ENCODE peak calls at places on chromosomes 7 and 10, in eight cellular contexts. One of them, this sample, is unnamed.

GRCh38 chr7:75888464-75889222 is 9.8 kb downstream of the RHBDD2 start:
- DNase-seq in activated CD4-positive, alpha-beta T cell treated with anti-CD3 and anti-CD28 coated beads for 48 hours: no peak
- DNase-seq in neural crest cell: no peak
- DNase-seq in fibroblast of the aortic adventitia: no peak
- DNase-seq in AG04450: no peak
- DNase-seq in GM12892: no peak
- DNase-seq in GM04504: no peak
- DNase-seq in T-helper 22 cell: no peak
- DNase-seq in this sample: no peak

GRCh38 chr10:94274142-94274787 is 88.5 kb downstream of the NOC3L start:
- DNase-seq in T-helper 22 cell: no peak
- DNase-seq in fibroblast of the aortic adventitia: peak
- DNase-seq in GM04504: peak
- DNase-seq in GM12892: no peak
- DNase-seq in activated CD4-positive, alpha-beta T cell treated with anti-CD3 and anti-CD28 coated beads for 48 hours: no peak
- DNase-seq in neural crest cell: no peak
- DNase-seq in AG04450: no peak
- DNase-seq in this sample: peak

GRCh38 chr7:141128931-141129330 is 55.1 kb downstream of the TMEM178B start:
- DNase-seq in neural crest cell: no peak
- DNase-seq in AG04450: no peak
- DNase-seq in GM12892: no peak
- DNase-seq in GM04504: no peak
- DNase-seq in fibroblast of the aortic adventitia: no peak
- DNase-seq in activated CD4-positive, alpha-beta T cell treated with anti-CD3 and anti-CD28 coated beads for 48 hours: no peak
- DNase-seq in T-helper 22 cell: no peak
- DNase-seq in this sample: no peak

GRCh38 chr7:151069841-151070572 is 10.6 kb downstream of the FASTK start:
- DNase-seq in fibroblast of the aortic adventitia: no peak
- DNase-seq in GM12892: no peak
- DNase-seq in activated CD4-positive, alpha-beta T cell treated with anti-CD3 and anti-CD28 coated beads for 48 hours: no peak
- DNase-seq in AG04450: no peak
- DNase-seq in GM04504: no peak
- DNase-seq in T-helper 22 cell: no peak
- DNase-seq in neural crest cell: no peak
- DNase-seq in this sample: no peak

GRCh38 chr10:44575601-44576380 is 190.9 kb upstream of the CXCL12 start:
- DNase-seq in GM04504: no peak
- DNase-seq in fibroblast of the aortic adventitia: no peak
- DNase-seq in T-helper 22 cell: no peak
- DNase-seq in GM12892: no peak
- DNase-seq in AG04450: no peak
- DNase-seq in activated CD4-positive, alpha-beta T cell treated with anti-CD3 and anti-CD28 coated beads for 48 hours: no peak
- DNase-seq in neural crest cell: no peak
- DNase-seq in this sample: peak

GRCh38 chr10:118969014-118969413 is 60.5 kb upstream of the NANOS1 start:
- DNase-seq in neural crest cell: no peak
- DNase-seq in AG04450: no peak
- DNase-seq in activated CD4-positive, alpha-beta T cell treated with anti-CD3 and anti-CD28 coated beads for 48 hours: no peak
- DNase-seq in T-helper 22 cell: no peak
- DNase-seq in fibroblast of the aortic adventitia: no peak
- DNase-seq in GM12892: no peak
- DNase-seq in GM04504: no peak
- DNase-seq in this sample: no peak

GRCh38 chr10:31134303-31134928 is 102.8 kb upstream of the ZNF438 start:
- DNase-seq in AG04450: no peak
- DNase-seq in fibroblast of the aortic adventitia: peak
- DNase-seq in activated CD4-positive, alpha-beta T cell treated with anti-CD3 and anti-CD28 coated beads for 48 hours: peak
- DNase-seq in T-helper 22 cell: no peak
- DNase-seq in GM12892: no peak
- DNase-seq in neural crest cell: no peak
- DNase-seq in GM04504: no peak
- DNase-seq in this sample: no peak

GRCh38 chr7:139598642-139599041 is 75.2 kb downstream of the CLEC2L start:
- DNase-seq in AG04450: no peak
- DNase-seq in neural crest cell: no peak
- DNase-seq in fibroblast of the aortic adventitia: peak
- DNase-seq in GM12892: no peak
- DNase-seq in T-helper 22 cell: no peak
- DNase-seq in GM04504: no peak
- DNase-seq in activated CD4-positive, alpha-beta T cell treated with anti-CD3 and anti-CD28 coated beads for 48 hours: no peak
- DNase-seq in this sample: no peak

GRCh38 chr10:1602037-1602471 is 135.3 kb downstream of the ADARB2 start:
- DNase-seq in GM12892: no peak
- DNase-seq in fibroblast of the aortic adventitia: no peak
- DNase-seq in AG04450: no peak
- DNase-seq in activated CD4-positive, alpha-beta T cell treated with anti-CD3 and anti-CD28 coated beads for 48 hours: no peak
- DNase-seq in neural crest cell: no peak
- DNase-seq in GM04504: no peak
- DNase-seq in T-helper 22 cell: no peak
- DNase-seq in this sample: no peak

GRCh38 chr10:70502406-70502805 is 23.8 kb downstream of the PALD1 start:
- DNase-seq in GM12892: no peak
- DNase-seq in fibroblast of the aortic adventitia: no peak
- DNase-seq in AG04450: no peak
- DNase-seq in GM04504: no peak
- DNase-seq in T-helper 22 cell: no peak
- DNase-seq in neural crest cell: no peak
- DNase-seq in activated CD4-positive, alpha-beta T cell treated with anti-CD3 and anti-CD28 coated beads for 48 hours: no peak
- DNase-seq in this sample: no peak

This sample was measured in posterior vena cava.